ENCODE peak calls at places on chromosomes 2 and 18, in nine cellular contexts. A, C, Z, V, G, M, P, N and W are unnamed samples.

GRCh38 chr2:67600946-67601345 is 203.8 kb downstream of the ETAA1 start:
- DNase-seq in P (no peak), A (no peak), C (no peak), N (no peak), M (no peak), Z (no peak), V (no peak), G (no peak), W (no peak)

GRCh38 chr2:239661334-239662312 is 260.8 kb upstream of the HDAC4 start:
- DNase-seq in C (peak; percentile 11), N (no peak), V (no peak), Z (no peak), G (no peak), P (no peak), A (no peak), M (no peak), W (no peak)

GRCh38 chr2:223314831-223315230 is 262.8 kb downstream of the KCNE4 start:
- DNase-seq in V (no peak), N (no peak), M (no peak), C (no peak), P (no peak), A (no peak), Z (no peak), G (no peak), W (no peak)

GRCh38 chr2:16058256-16058655 is 117.9 kb downstream of the MYCN start:
- DNase-seq in C (no peak), N (no peak), P (no peak), V (peak; percentile 44), M (no peak), A (no peak), G (no peak), Z (no peak), W (no peak)

GRCh38 chr2:73255007-73255644 is 21.0 kb downstream of the CCT7 start:
- DNase-seq in M (no peak), Z (no peak), G (no peak), N (no peak), P (no peak), V (no peak), C (no peak), A (peak; percentile 25), W (no peak)

GRCh38 chr2:122136071-122136470 is 380.6 kb downstream of the TSN start:
- DNase-seq in Z (no peak), A (no peak), G (no peak), C (peak; percentile 47), M (no peak), P (peak; percentile 40), N (no peak), V (peak; percentile 12), W (no peak)

GRCh38 chr2:119472749-119473148 is 41.1 kb downstream of the TMEM37 start:
- DNase-seq in M (no peak), P (no peak), V (no peak), N (no peak), Z (no peak), A (no peak), C (no peak), G (no peak), W (no peak)

GRCh38 chr18:7856733-7857132 is 289.6 kb downstream of the PTPRM start:
- DNase-seq in N (no peak), G (no peak), P (no peak), A (peak; percentile 74), Z (no peak), M (no peak), C (no peak), V (no peak), W (no peak)

GRCh38 chr18:14961991-14962390 is 214.0 kb downstream of the ANKRD30B start:
- DNase-seq in G (no peak), V (no peak), C (no peak), M (no peak), A (no peak), N (no peak), Z (peak; percentile 17), P (no peak), W (no peak)

GRCh38 chr2:160984426-160985077 is 175.7 kb upstream of the TANK start:
- DNase-seq in V (no peak), C (no peak), G (no peak), M (no peak), Z (no peak), N (no peak), A (no peak), P (no peak), W (peak; percentile 25)

GRCh38 chr18:76345901-76346300 is 149.1 kb downstream of the ZNF516 start:
- DNase-seq in P (no peak), C (no peak), M (no peak), G (no peak), V (no peak), A (no peak), N (no peak), Z (no peak), W (no peak)

GRCh38 chr2:39408351-39409136 is 28.5 kb downstream of the MAP4K3 start:
- DNase-seq in C (no peak), N (no peak), A (no peak), G (no peak), P (no peak), V (no peak), M (no peak), Z (no peak), W (no peak)

GRCh38 chr2:39413063-39413722 is 23.9 kb downstream of the MAP4K3 start:
- DNase-seq in A (no peak), C (no peak), V (no peak), G (no peak), P (no peak), M (no peak), N (no peak), Z (no peak), W (no peak)

GRCh38 chr2:39409697-39410389 is 27.2 kb downstream of the MAP4K3 start:
- DNase-seq in V (no peak), N (no peak), Z (no peak), G (no peak), M (no peak), P (no peak), C (no peak), A (no peak), W (no peak)

GRCh38 chr2:39407516-39408296 is 29.4 kb downstream of the MAP4K3 start:
- DNase-seq in N (no peak), G (no peak), P (no peak), V (peak; percentile 40), A (no peak), C (no peak), Z (no peak), M (no peak), W (no peak)

DNA sequence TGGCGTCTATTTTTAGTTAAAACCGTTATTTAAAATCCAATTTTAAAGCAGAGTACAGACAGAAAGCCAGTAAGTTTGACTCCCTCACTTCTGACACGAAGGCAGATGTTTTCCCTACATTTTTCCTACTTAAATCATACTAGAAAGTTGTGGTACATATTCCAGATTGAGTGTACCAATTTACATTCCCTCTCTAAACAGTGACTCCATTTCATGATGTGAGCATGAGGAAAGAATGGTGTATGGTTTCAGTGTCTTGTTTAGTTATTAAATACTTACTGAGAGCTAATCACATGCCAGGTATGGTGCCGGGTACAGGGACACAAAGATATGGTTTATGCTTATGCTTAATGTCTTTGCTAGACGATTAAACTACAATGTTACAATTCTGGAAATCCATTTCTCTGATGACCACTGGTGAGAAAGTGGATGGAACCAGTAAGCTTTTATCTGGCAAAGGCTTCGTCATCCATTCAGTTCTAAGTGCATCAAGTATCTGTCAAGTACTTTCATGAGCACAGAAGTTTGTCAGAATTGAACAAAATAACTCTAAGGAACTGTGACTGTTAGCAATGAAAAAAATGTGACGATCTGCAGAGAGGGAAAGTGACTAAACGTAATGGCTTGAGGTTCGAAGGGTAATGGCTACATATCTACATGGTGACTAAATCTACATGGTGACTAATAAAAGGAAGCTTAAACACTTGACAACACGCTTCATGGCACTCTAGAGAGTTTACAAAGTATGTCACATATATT is 25.7 kb downstream of the MAP4K3 start:
- DNase-seq in V (peak; percentile 62), G (no peak), P (no peak), M (no peak), N (no peak), A (peak; percentile 70), Z (no peak), C (no peak), W (no peak)
- H3K4me1 ChIP-seq in V (peaks cover 2% of the 10 kb centered on the region), G (peaks cover 71% of the 10 kb centered on the region), P (peaks cover 13% of the 10 kb centered on the region), M (peaks cover 40% of the 10 kb centered on the region), N (no peaks in the 10 kb centered on the region), A (peaks cover 15% of the 10 kb centered on the region), Z (peaks cover 39% of the 10 kb centered on the region), C (peaks cover 21% of the 10 kb centered on the region), W (peaks cover 98% of the 10 kb centered on the region)

DNA sequence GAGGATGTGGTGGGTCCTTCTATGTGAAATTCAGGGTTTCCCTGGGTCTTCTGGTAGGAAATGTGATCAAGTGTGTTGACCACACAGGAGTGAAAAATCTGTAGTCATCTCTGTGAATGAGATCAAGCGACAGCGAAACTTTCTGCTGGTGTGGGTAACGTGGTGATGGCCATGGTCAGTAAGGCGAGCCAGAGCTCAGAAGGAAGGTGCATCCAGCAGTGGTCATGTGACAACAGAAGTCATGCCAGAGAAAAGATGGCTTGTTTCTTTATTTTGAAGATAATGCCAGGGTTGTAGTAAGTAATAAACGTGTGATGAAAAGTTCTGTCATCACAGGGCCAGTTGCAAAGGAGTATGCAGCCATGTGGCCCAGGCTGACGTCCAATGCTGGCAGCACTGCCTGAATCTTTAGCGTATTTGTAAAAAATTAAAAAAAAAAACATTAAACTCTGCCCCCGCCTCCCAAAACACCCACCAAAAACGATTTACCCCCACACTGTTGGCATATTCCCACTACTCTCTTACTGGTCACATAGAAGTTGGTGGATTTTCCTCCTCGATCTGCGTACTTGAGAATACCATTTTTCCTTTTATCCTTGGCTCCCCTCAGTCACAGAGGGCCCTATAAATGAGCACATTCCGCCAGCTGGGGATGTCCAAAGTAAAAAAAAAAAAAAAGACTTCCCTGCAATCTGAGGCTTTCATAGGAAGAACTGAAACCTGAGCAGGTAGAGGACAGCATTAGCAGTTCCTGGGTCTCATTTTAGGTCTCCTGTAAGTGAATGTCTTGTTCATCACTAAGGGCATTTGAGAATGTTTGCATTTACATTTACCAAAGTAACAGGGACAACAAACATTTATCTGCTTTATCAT is 70.6 kb downstream of the SLC4A3 start:
- DNase-seq in M (no peak), N (no peak), A (no peak), C (no peak), V (no peak), G (no peak), P (no peak), Z (no peak), W (no peak)
- H3K27me3 ChIP-seq in M (peaks cover 4% of the 10 kb centered on the region), N (peaks cover 9% of the 10 kb centered on the region), A (no peaks in the 10 kb centered on the region), C (peaks cover 39% of the 10 kb centered on the region), V (peaks cover 8% of the 10 kb centered on the region), G (no peaks in the 10 kb centered on the region), P (peaks cover 53% of the 10 kb centered on the region), Z (no peaks in the 10 kb centered on the region), W (peaks cover 4% of the 10 kb centered on the region)

DNA sequence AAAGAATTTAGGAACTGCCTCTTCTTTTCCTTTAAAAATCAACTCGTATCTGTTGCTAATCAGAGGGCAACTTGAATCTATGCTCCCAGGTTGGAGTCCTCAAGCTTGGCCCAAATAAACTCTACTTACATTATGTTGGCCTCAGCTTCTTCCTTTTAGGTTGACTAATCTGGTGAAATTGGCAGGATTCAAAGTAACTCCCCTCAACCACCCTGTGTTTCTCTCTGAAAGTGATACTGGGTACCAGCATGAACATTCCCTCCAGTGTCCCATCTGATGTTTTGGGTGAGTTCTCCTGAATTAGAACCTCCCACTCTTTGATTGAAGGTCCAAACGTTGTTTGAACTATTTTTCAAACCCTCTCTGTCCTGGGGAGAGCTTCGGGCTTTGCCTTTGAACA is 41.3 kb upstream of the MSH6 start:
- DNase-seq in G (no peak), C (no peak), A (no peak), P (no peak), N (no peak), Z (no peak), V (no peak), M (no peak), W (no peak)
- H3K36me3 ChIP-seq in G (no peaks in the 10 kb centered on the region), C (no peaks in the 10 kb centered on the region), A (no peaks in the 10 kb centered on the region), P (no peaks in the 10 kb centered on the region), N (no peaks in the 10 kb centered on the region), Z (no peaks in the 10 kb centered on the region), V (no peaks in the 10 kb centered on the region), M (no peaks in the 10 kb centered on the region), W (no peaks in the 10 kb centered on the region)

GRCh38 chr2:20188201-20188600 is 36.7 kb downstream of the SDC1 start:
- DNase-seq in M (no peak), V (no peak), A (no peak), C (no peak), P (no peak), Z (no peak), G (no peak), N (no peak), W (no peak)
- H3K4me1 ChIP-seq in M (no peaks in the 10 kb centered on the region), V (peaks cover 3% of the 10 kb centered on the region), A (peaks cover 48% of the 10 kb centered on the region), C (peaks cover 70% of the 10 kb centered on the region), P (peaks cover 28% of the 10 kb centered on the region), Z (no peaks in the 10 kb centered on the region), G (peaks cover 51% of the 10 kb centered on the region), N (no peaks in the 10 kb centered on the region), W (no peaks in the 10 kb centered on the region)